ENCODE peak calls at places on chromosome 14, in five cellular contexts. V is aorta; R is activated CD4-positive, alpha-beta T cell treated with anti-CD3 and anti-CD28 coated beads, Interleukin-2, amount 50 U/mL, for 1 hour; E is stimulated activated naive CD8-positive, alpha-beta T cell treated with anti-CD3 and anti-CD28 coated beads, Interleukin-15, amount 100 ng/mL, for 72 hours; L is GM12892. Z is an unnamed sample.

GRCh38 chr14:58637040-58637390 is 747 bp upstream of the DACT1 start:
- DNase-seq in E (peak; percentile 62), R (peak; percentile 16), V (peak; percentile 91), L (no peak), Z (peak; percentile 65)

GRCh38 chr14:24892730-24893059 is 157.3 kb downstream of the STXBP6 start:
- DNase-seq in V (no peak), R (no peak), L (no peak), E (no peak), Z (no peak)

GRCh38 chr14:59101441-59101840 is 87.0 kb upstream of the DAAM1 start:
- DNase-seq in L (no peak), R (no peak), V (no peak), E (no peak), Z (no peak)

GRCh38 chr14:22994762-22995275 is 12.5 kb upstream of the AJUBA start:
- DNase-seq in L (no peak), E (peak; percentile 23), V (no peak), R (peak; percentile 26), Z (peak; percentile 39)

GRCh38 chr14:64715628-64716412 is 11.6 kb downstream of the PLEKHG3 start:
- DNase-seq in L (no peak), R (no peak), E (no peak), V (peak; percentile 76), Z (peak; percentile 65)

GRCh38 chr14:93655078-93655750 is 133.1 kb downstream of the PRIMA1 start:
- DNase-seq in R (no peak), V (no peak), L (no peak), E (no peak), Z (no peak)

GRCh38 chr14:28057286-28058011 is 709.1 kb upstream of the FOXG1 start:
- DNase-seq in R (no peak), E (no peak), V (no peak), L (no peak), Z (no peak)

GRCh38 chr14:75689012-75689411 is 28.0 kb downstream of the TTLL5 start:
- DNase-seq in E (no peak), V (no peak), L (no peak), R (no peak), Z (no peak)

GRCh38 chr14:22452330-22452729 is 136.7 kb downstream of the DAD1 start:
- DNase-seq in V (no peak), L (no peak), E (no peak), R (no peak), Z (no peak)

GRCh38 chr14:102930753-102931579 is 8.5 kb downstream of the AMN start:
- DNase-seq in V (no peak), R (no peak), E (no peak), L (no peak), Z (no peak)

GRCh38 chr14:96362071-96362964 is 823 bp downstream of the ATG2B start:
- DNase-seq in V (peak; percentile 77), E (peak; percentile 59), R (peak; percentile 41), L (peak; percentile 19), Z (peak; percentile 38)

GRCh38 chr14:68476965-68477455 is 315.9 kb downstream of the ZFP36L1 start:
- DNase-seq in V (no peak), R (no peak), E (no peak), L (no peak), Z (no peak)

GRCh38 chr14:24316597-24316950 is 5.3 kb downstream of the LTB4R start:
- DNase-seq in L (no peak), E (no peak), R (no peak), V (no peak), Z (no peak)

GRCh38 chr14:104919993-104920315 is 4.7 kb upstream of the PLD4 start:
- DNase-seq in E (no peak), L (no peak), V (no peak), R (no peak), Z (no peak)

Z was measured in head of caudate nucleus.